ENCODE peak calls at places on chromosomes 6 and 20, in four cellular contexts. One of them, this sample, is unnamed. For H3K9me3, the result is how much of the 10 kb centered on the place peaks cover.

GRCh38 chr6:39348740-39349139 is 26.2 kb upstream of the KCNK16 start:
- DNase-seq in effector memory CD4-positive, alpha-beta T cell: no peak
- DNase-seq in OCI-LY7: no peak
- DNase-seq in uterus: no peak
- DNase-seq in this sample: no peak

GRCh38 chr20:34024733-34025351 is 31.1 kb downstream of the RALY start:
- DNase-seq in effector memory CD4-positive, alpha-beta T cell: no peak
- DNase-seq in OCI-LY7: no peak
- DNase-seq in uterus: no peak
- DNase-seq in this sample: no peak

GRCh38 chr6:53628354-53629119 is 37.0 kb downstream of the KLHL31 start:
- DNase-seq in effector memory CD4-positive, alpha-beta T cell: no peak
- DNase-seq in OCI-LY7: no peak
- DNase-seq in uterus: peak
- DNase-seq in this sample: no peak

GRCh38 chr20:36367907-36368306 is 61.8 kb downstream of the DLGAP4 start:
- DNase-seq in effector memory CD4-positive, alpha-beta T cell: no peak
- DNase-seq in OCI-LY7: no peak
- DNase-seq in uterus: no peak
- DNase-seq in this sample: no peak

GRCh38 chr20:19540401-19540800 is 217.7 kb upstream of the RIN2 start:
- DNase-seq in effector memory CD4-positive, alpha-beta T cell: no peak
- DNase-seq in OCI-LY7: no peak
- DNase-seq in uterus: no peak
- DNase-seq in this sample: no peak

GRCh38 chr20:22341508-22341907 is 242.9 kb downstream of the FOXA2 start:
- DNase-seq in effector memory CD4-positive, alpha-beta T cell: no peak
- DNase-seq in OCI-LY7: no peak
- DNase-seq in uterus: no peak
- DNase-seq in this sample: no peak

GRCh38 chr6:99816795-99817194 is 177.2 kb downstream of the MCHR2 start:
- DNase-seq in effector memory CD4-positive, alpha-beta T cell: no peak
- DNase-seq in OCI-LY7: no peak
- DNase-seq in uterus: no peak
- DNase-seq in this sample: no peak

GRCh38 chr20:15616626-15617025 is 956.6 kb downstream of the KIF16B start:
- DNase-seq in effector memory CD4-positive, alpha-beta T cell: no peak
- DNase-seq in OCI-LY7: no peak
- DNase-seq in uterus: no peak
- DNase-seq in this sample: no peak

GRCh38 chr20:24670341-24670821 is 201.0 kb downstream of the SYNDIG1 start:
- DNase-seq in effector memory CD4-positive, alpha-beta T cell: no peak
- DNase-seq in OCI-LY7: no peak
- DNase-seq in uterus: no peak
- DNase-seq in this sample: no peak

GRCh38 chr6:141203902-141204575 is 928.7 kb upstream of the GJE1 start:
- DNase-seq in effector memory CD4-positive, alpha-beta T cell: no peak
- DNase-seq in OCI-LY7: no peak
- DNase-seq in uterus: no peak
- DNase-seq in this sample: no peak

GRCh38 chr6:9527679-9528286 is 887.1 kb downstream of the TFAP2A start:
- DNase-seq in effector memory CD4-positive, alpha-beta T cell: no peak
- DNase-seq in OCI-LY7: no peak
- DNase-seq in uterus: no peak
- DNase-seq in this sample: no peak

GRCh38 chr6:35710241-35710847 is 21.6 kb upstream of the FKBP5 start:
- DNase-seq in effector memory CD4-positive, alpha-beta T cell: no peak
- DNase-seq in OCI-LY7: no peak
- DNase-seq in uterus: no peak
- DNase-seq in this sample: no peak

GRCh38 chr6:159978291-159979135 is 9.6 kb downstream of the IGF2R start:
- DNase-seq in effector memory CD4-positive, alpha-beta T cell: peak
- DNase-seq in OCI-LY7: peak
- DNase-seq in uterus: no peak
- DNase-seq in this sample: no peak

GRCh38 chr6:159979136-159979874 is 10.4 kb downstream of the IGF2R start:
- DNase-seq in effector memory CD4-positive, alpha-beta T cell: no peak
- DNase-seq in OCI-LY7: peak
- DNase-seq in uterus: no peak
- DNase-seq in this sample: peak

GRCh38 chr6:159974932-159975331 is 6.0 kb downstream of the IGF2R start:
- DNase-seq in effector memory CD4-positive, alpha-beta T cell: no peak
- DNase-seq in OCI-LY7: no peak
- DNase-seq in uterus: no peak
- DNase-seq in this sample: no peak

GRCh38 chr6:159977242-159978214 is 8.6 kb downstream of the IGF2R start:
- DNase-seq in effector memory CD4-positive, alpha-beta T cell: no peak
- DNase-seq in OCI-LY7: no peak
- DNase-seq in uterus: peak
- DNase-seq in this sample: no peak

DNA sequence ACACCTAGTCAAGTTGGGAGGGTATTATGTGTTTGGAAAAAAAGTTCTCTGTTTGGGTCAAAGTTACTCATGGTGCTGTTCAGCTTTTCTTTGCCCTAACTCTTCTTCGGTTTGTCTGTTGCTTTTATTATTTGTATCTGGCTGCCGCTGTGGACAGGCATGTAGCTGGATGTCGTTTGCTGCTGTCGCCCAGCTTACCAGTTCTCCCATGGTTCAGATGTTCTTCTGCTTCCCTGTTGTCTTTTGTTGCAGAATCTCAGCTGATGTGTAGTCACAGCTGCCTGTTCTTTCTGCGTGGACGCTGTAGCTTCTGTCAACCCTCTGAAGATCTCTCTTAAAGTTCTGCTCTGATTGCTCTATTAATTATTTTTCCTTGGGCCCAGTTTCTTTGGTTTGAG is 8.0 kb downstream of the IGF2R start:
- DNase-seq in effector memory CD4-positive, alpha-beta T cell: no peak
- DNase-seq in OCI-LY7: no peak
- DNase-seq in uterus: no peak
- DNase-seq in this sample: no peak
- H3K4me3 ChIP-seq in effector memory CD4-positive, alpha-beta T cell: no peak
- H3K4me3 ChIP-seq in OCI-LY7: no peak
- H3K4me3 ChIP-seq in uterus: no peak
- H3K4me3 ChIP-seq in this sample: no peak

GRCh38 chr6:376823-377571 is 14.6 kb upstream of the IRF4 start:
- DNase-seq in effector memory CD4-positive, alpha-beta T cell: no peak
- DNase-seq in OCI-LY7: peak
- DNase-seq in uterus: no peak
- DNase-seq in this sample: no peak
- H3K9me3 ChIP-seq in effector memory CD4-positive, alpha-beta T cell: under half
- H3K9me3 ChIP-seq in OCI-LY7: under half
- H3K9me3 ChIP-seq in uterus: under half
- H3K9me3 ChIP-seq in this sample: under half

GRCh38 chr6:135195045-135195444 is 13.9 kb downstream of the MYB start:
- DNase-seq in effector memory CD4-positive, alpha-beta T cell: no peak
- DNase-seq in OCI-LY7: no peak
- DNase-seq in uterus: no peak
- DNase-seq in this sample: no peak
- H3K4me3 ChIP-seq in effector memory CD4-positive, alpha-beta T cell: no peak
- H3K4me3 ChIP-seq in OCI-LY7: no peak
- H3K4me3 ChIP-seq in uterus: no peak
- H3K4me3 ChIP-seq in this sample: no peak

DNA sequence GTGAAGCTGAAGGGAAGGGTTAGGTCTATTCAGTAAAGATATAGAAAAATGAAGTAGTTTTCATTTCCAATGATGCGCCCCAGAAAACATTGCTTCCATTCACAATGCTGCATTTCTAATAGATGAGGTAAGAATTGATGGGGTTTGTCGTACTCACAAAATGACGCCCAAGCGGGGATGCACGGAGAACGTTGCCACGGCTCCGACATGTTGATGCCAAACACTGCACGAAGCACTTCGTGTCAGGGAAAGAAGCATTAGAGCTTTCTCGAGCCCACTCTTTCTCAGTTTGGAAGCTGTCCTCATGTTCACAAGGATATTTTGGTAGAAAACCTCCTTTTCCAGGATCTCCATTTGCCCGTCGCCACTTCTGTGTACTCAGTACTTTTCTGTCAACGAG is 21.6 kb upstream of the MAFB start:
- DNase-seq in effector memory CD4-positive, alpha-beta T cell: no peak
- DNase-seq in OCI-LY7: no peak
- DNase-seq in uterus: no peak
- DNase-seq in this sample: no peak
- H3K9me3 ChIP-seq in effector memory CD4-positive, alpha-beta T cell: under half
- H3K9me3 ChIP-seq in OCI-LY7: under half
- H3K9me3 ChIP-seq in uterus: under half
- H3K9me3 ChIP-seq in this sample: under half

GRCh38 chr20:62806383-62807050 is 1.9 kb downstream of the OGFR start:
- DNase-seq in effector memory CD4-positive, alpha-beta T cell: no peak
- DNase-seq in OCI-LY7: peak
- DNase-seq in uterus: no peak
- DNase-seq in this sample: no peak

GRCh38 chr20:62805711-62806382 is 1.2 kb downstream of the OGFR start:
- DNase-seq in effector memory CD4-positive, alpha-beta T cell: no peak
- DNase-seq in OCI-LY7: no peak
- DNase-seq in uterus: no peak
- DNase-seq in this sample: no peak

GRCh38 chr20:62808211-62808865 is 3.7 kb downstream of the OGFR start:
- DNase-seq in effector memory CD4-positive, alpha-beta T cell: peak
- DNase-seq in OCI-LY7: peak
- DNase-seq in uterus: peak
- DNase-seq in this sample: peak

GRCh38 chr20:62809530-62810428 is 5.1 kb downstream of the OGFR start:
- DNase-seq in effector memory CD4-positive, alpha-beta T cell: no peak
- DNase-seq in OCI-LY7: no peak
- DNase-seq in uterus: no peak
- DNase-seq in this sample: no peak

GRCh38 chr20:62807444-62808210 is 3.0 kb downstream of the OGFR start:
- DNase-seq in effector memory CD4-positive, alpha-beta T cell: no peak
- DNase-seq in OCI-LY7: no peak
- DNase-seq in uterus: no peak
- DNase-seq in this sample: no peak
- H3K4me3 ChIP-seq in effector memory CD4-positive, alpha-beta T cell: no peak
- H3K4me3 ChIP-seq in OCI-LY7: no peak
- H3K4me3 ChIP-seq in uterus: no peak
- H3K4me3 ChIP-seq in this sample: no peak

GRCh38 chr6:168500519-168500918 is 59.5 kb downstream of the SMOC2 start:
- DNase-seq in effector memory CD4-positive, alpha-beta T cell: no peak
- DNase-seq in OCI-LY7: no peak
- DNase-seq in uterus: no peak
- DNase-seq in this sample: no peak

GRCh38 chr6:168496932-168497331 is 55.9 kb downstream of the SMOC2 start:
- DNase-seq in effector memory CD4-positive, alpha-beta T cell: no peak
- DNase-seq in OCI-LY7: no peak
- DNase-seq in uterus: no peak
- DNase-seq in this sample: no peak

GRCh38 chr6:168501561-168501960 is 60.6 kb downstream of the SMOC2 start:
- DNase-seq in effector memory CD4-positive, alpha-beta T cell: no peak
- DNase-seq in OCI-LY7: no peak
- DNase-seq in uterus: no peak
- DNase-seq in this sample: no peak

GRCh38 chr6:168497381-168497780 is 56.4 kb downstream of the SMOC2 start:
- DNase-seq in effector memory CD4-positive, alpha-beta T cell: no peak
- DNase-seq in OCI-LY7: no peak
- DNase-seq in uterus: no peak
- DNase-seq in this sample: no peak

DNA sequence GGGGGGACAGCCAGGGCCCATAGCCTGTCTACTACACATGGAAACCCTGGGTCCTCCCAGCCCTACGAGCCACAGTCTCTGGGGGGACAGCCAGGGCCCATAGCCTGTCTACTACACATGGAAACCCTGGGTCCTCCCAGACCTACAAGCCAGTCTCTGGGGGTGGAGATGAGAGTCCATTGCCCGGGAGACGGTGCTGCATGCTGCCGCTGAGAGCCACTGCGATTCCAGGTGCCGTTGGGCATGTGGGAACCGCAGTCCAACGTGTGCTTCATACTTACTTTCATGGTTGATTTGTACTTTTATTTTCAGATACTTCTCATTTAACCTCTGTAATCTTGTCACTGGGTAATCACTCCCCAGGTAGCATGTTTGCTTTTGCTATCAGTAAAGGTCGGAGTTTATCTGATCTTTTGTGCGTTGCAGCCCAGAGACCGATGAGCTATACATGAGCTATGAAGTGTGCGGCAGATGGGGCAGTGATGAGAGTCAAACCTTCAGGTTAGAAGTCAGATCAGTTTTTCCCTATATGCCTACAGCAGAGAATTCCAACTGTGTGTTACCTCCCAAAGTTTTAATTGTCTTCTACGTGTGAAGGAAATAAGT is 58.2 kb downstream of the SMOC2 start:
- DNase-seq in effector memory CD4-positive, alpha-beta T cell: no peak
- DNase-seq in OCI-LY7: no peak
- DNase-seq in uterus: no peak
- DNase-seq in this sample: no peak
- H3K9me3 ChIP-seq in effector memory CD4-positive, alpha-beta T cell: under half
- H3K9me3 ChIP-seq in OCI-LY7: under half
- H3K9me3 ChIP-seq in uterus: under half
- H3K9me3 ChIP-seq in this sample: under half

DNA sequence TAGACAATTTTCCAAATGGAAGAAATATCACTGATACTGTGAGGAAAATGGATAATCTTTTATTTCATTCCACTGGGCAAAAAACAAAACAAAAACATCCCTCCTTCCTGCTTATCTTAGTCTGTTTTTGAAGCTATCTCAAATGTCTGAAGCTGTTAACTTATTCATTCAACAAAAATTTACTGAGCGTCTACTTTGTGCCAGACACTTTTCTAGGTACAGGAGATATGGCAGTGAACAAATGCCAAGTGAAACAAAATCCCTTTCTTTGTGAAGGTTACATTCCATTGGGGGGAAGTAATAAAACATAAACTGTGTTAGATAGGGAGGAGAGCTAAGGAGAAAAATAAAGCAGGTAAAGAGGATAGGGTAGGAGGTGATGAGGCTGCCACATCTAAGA is 47.5 kb downstream of the TNFRSF21 start:
- DNase-seq in effector memory CD4-positive, alpha-beta T cell: no peak
- DNase-seq in OCI-LY7: no peak
- DNase-seq in uterus: no peak
- DNase-seq in this sample: no peak
- H3K4me3 ChIP-seq in effector memory CD4-positive, alpha-beta T cell: no peak
- H3K4me3 ChIP-seq in OCI-LY7: no peak
- H3K4me3 ChIP-seq in uterus: no peak
- H3K4me3 ChIP-seq in this sample: no peak

This sample was measured in BE2C.